ENCODE peak calls at places on chromosomes 1 and 21, in six cellular contexts. T is IMR-90, I is H1, Q is neuronal stem cell, S is H9, Y is mesenchymal stem cell. C is an unnamed sample.

GRCh38 chr1:11281518-11282331 is 8.7 kb downstream of the UBIAD1 start:
- DNase-seq in T (peak; percentile 98), I (no peak), Q (no peak), S (no peak), Y (no peak), C (no peak)

GRCh38 chr1:235741294-235741693 is 91.7 kb upstream of the GNG4 start:
- DNase-seq in T (peak; percentile 87), I (no peak), Q (no peak), S (no peak), Y (peak; percentile 62), C (peak; percentile 71)

GRCh38 chr1:7218210-7218832 is 433.1 kb downstream of the CAMTA1 start:
- DNase-seq in T (peak; percentile 63), I (peak; percentile 78), Q (peak; percentile 46), S (peak; percentile 60), Y (peak; percentile 54), C (peak; percentile 14)

GRCh38 chr21:43194303-43195130 is 25.7 kb downstream of the CRYAA start:
- DNase-seq in T (no peak), I (no peak), Q (no peak), S (peak; percentile 17), Y (peak; percentile 3), C (no peak)

GRCh38 chr1:47593001-47593568 is 155.2 kb downstream of the FOXD2 start:
- DNase-seq in T (no peak), I (peak; percentile 70), Q (no peak), S (no peak), Y (no peak), C (no peak)

GRCh38 chr1:212178830-212179370 is 106.3 kb upstream of the PPP2R5A start:
- DNase-seq in T (peak; percentile 7), I (no peak), Q (no peak), S (no peak), Y (no peak), C (peak; percentile 54)

GRCh38 chr1:21909787-21910503 is 27.2 kb downstream of the HSPG2 start:
- DNase-seq in T (peak; percentile 60), I (no peak), Q (peak; percentile 47), S (no peak), Y (peak; percentile 61), C (no peak)

GRCh38 chr21:37607081-37607480 is 240.5 kb downstream of the DYRK1A start:
- DNase-seq in T (no peak), I (no peak), Q (no peak), S (no peak), Y (no peak), C (peak; percentile 63)

GRCh38 chr1:3468236-3469103 is 14.0 kb downstream of the ARHGEF16 start:
- DNase-seq in T (no peak), I (no peak), Q (no peak), S (no peak), Y (no peak), C (peak; percentile 81)

GRCh38 chr1:243939167-243939848 is 89.3 kb upstream of the AKT3 start:
- DNase-seq in T (peak; percentile 65), I (peak; percentile 33), Q (no peak), S (no peak), Y (no peak), C (no peak)

GRCh38 chr21:22710725-22711124 is 1712.5 kb downstream of the NCAM2 start:
- DNase-seq in T (no peak), I (no peak), Q (no peak), S (no peak), Y (no peak), C (no peak)

GRCh38 chr1:27349784-27350672 is 8.2 kb downstream of the SYTL1 start:
- DNase-seq in T (peak; percentile 60), I (peak; percentile 83), Q (peak; percentile 60), S (peak; percentile 87), Y (peak; percentile 68), C (peak; percentile 50)

GRCh38 chr1:30907641-30908445 is 715 bp downstream of the SDC3 start:
- DNase-seq in T (no peak), I (no peak), Q (no peak), S (peak; percentile 22), Y (no peak), C (no peak)

GRCh38 chr1:232033285-232033684 is 406.7 kb downstream of the DISC1 start:
- DNase-seq in T (no peak), I (peak; percentile 40), Q (no peak), S (no peak), Y (peak; percentile 18), C (no peak)

GRCh38 chr1:82064701-82065100 is 264.0 kb downstream of the ADGRL2 start:
- DNase-seq in T (no peak), I (no peak), Q (no peak), S (no peak), Y (no peak), C (no peak)

GRCh38 chr1:155859881-155860841 is 794 bp downstream of the SYT11 start:
- DNase-seq in T (peak; percentile 84), I (peak; percentile 71), Q (peak; percentile 88), S (peak; percentile 37), Y (peak; percentile 68), C (peak; percentile 26)

GRCh38 chr1:94120591-94120901 is 402 bp downstream of the ABCA4 start:
- DNase-seq in T (no peak), I (no peak), Q (no peak), S (no peak), Y (no peak), C (no peak)

GRCh38 chr1:243597383-243597782 is 252.7 kb downstream of the AKT3 start:
- DNase-seq in T (peak; percentile 3), I (no peak), Q (no peak), S (no peak), Y (peak; percentile 26), C (peak; percentile 8)

GRCh38 chr1:9984253-9984652 is 12.8 kb upstream of the RBP7 start:
- DNase-seq in T (no peak), I (no peak), Q (no peak), S (no peak), Y (no peak), C (no peak)

GRCh38 chr1:147665521-147665920 is 4.8 kb downstream of the ACP6 start:
- DNase-seq in T (no peak), I (no peak), Q (no peak), S (no peak), Y (peak; percentile 14), C (no peak)

GRCh38 chr1:147292635-147293251 is 50.3 kb downstream of the CHD1L start:
- DNase-seq in T (peak; percentile 99), I (no peak), Q (no peak), S (no peak), Y (peak; percentile 98), C (peak; percentile 71)

GRCh38 chr1:158793604-158794003 is 12.6 kb upstream of the OR6N2 start:
- DNase-seq in T (no peak), I (peak; percentile 58), Q (no peak), S (peak; percentile 61), Y (no peak), C (no peak)
- H2AFZ ChIP-seq in T (no peak overlapping the region), I (no peak overlapping the region), Q (no peak overlapping the region), S (no peak overlapping the region), Y (no peak overlapping the region), C (no peak overlapping the region)

DNA sequence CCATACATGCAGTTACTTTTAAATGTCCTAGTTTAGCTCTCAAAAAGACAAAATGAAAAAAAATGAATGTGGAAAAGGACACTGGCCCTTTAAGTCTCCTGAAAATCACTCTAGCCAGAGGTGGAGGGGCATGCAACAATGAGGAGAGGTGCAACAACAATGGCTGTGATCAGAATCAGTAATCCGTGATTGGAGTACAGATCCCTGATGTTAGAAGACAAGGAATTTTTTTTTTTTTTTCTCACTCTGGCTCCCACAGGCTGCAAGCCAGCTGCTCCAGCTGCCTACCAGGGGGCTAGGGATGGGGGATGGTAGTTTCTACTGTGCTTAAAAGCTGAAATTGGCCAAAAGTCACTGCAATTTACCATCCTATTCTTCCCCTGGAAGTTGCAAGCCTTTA is 54.5 kb downstream of the STYXL2 start:
- DNase-seq in T (no peak), I (no peak), Q (no peak), S (no peak), Y (no peak), C (no peak)
- H2BK120ac ChIP-seq in T (no peak overlapping the region), I (no peak overlapping the region), Q (no peak overlapping the region), S (no peak overlapping the region), Y (no peak overlapping the region), C (no peak overlapping the region)

DNA sequence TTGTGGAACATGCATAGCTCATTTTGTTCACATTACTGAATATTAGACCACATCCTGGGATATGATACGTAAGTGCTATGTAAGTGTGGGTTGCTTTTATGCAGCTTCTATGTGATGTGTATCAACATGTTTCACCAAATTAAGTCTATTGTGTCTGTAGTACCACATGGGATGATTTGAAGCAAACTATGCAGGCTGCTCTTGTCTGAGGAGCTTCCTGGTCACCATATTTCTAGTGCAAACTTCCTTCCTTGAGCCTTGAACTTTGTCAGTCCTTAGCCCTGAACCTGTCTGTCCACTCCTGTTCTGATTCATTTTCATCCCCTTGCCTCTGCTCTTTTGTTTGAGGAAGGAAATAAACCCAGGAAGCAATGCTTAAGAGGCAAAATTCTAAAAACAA is 117.6 kb upstream of the VANGL1 start:
- DNase-seq in T (no peak), I (no peak), Q (no peak), S (no peak), Y (no peak), C (peak; percentile 33)
- H3K4me1 ChIP-seq in T (no peaks in the 10 kb centered on the region), I (no peaks in the 10 kb centered on the region), Q (no peaks in the 10 kb centered on the region), S (peaks cover 6% of the 10 kb centered on the region), Y (peaks cover 6% of the 10 kb centered on the region), C (no peaks in the 10 kb centered on the region)

DNA sequence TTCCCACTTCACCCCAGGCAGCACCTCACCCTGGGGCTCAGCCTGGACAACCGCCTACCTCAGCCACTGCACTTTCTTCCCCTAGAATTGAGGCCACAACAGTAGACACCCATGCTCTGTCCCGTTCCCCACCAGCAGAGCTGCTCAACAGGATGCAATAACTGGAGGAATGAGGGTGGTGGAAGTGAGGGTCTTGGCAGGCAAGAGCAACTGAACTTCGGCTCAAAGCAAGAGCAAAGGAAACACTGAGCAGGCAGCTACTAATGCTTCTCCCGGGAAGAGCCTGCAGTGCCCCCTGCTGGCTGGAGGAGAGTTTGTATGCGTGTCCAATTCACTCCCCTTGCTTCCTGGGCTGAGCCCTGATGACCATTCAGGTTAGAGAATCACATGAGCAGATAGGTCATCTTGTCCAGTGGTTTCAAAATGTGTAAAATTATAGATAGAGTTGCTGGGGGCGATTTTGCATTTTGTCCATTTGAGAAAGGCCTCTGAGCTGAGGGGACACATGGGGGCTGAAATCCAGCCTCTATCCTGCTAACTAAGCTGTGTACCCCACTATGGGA is 13.9 kb downstream of the NT5C1A start:
- DNase-seq in T (peak; percentile 57), I (peak; percentile 82), Q (peak; percentile 75), S (peak; percentile 85), Y (peak; percentile 73), C (peak; percentile 80)
- H2AFZ ChIP-seq in T (peak overlapping the region; percentile 87), I (peak overlapping the region; percentile 100), Q (peak overlapping the region; percentile 85), S (no peak overlapping the region), Y (peak overlapping the region; percentile 80), C (peak overlapping the region; percentile 64)

GRCh38 chr1:86906419-86906818 is 7.5 kb downstream of the SELENOF start:
- DNase-seq in T (no peak), I (no peak), Q (no peak), S (no peak), Y (peak; percentile 14), C (no peak)
- H2BK120ac ChIP-seq in T (no peak overlapping the region), I (no peak overlapping the region), Q (no peak overlapping the region), S (no peak overlapping the region), Y (no peak overlapping the region), C (no peak overlapping the region)

DNA sequence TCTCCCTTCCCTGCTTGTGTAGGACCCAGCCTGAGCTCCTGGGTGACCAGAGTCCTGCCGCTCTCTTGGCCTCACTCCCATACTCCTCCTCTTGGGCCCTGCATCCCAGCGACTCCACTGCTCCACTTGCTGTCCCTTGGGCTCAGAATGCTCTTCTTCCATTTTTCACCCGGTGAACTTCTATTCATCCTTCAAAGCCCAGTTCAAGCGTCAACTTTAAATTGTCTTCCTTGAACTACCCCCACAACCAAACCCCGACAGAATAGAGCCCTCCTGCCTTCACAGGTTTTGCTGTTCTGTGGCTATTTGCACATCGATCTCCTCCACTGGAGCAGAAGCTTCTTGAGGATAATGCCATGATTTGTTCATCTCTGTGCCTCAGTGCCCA is 215.4 kb upstream of the EDN2 start:
- DNase-seq in T (no peak), I (no peak), Q (no peak), S (no peak), Y (no peak), C (no peak)
- H3K4me1 ChIP-seq in T (no peaks in the 10 kb centered on the region), I (no peaks in the 10 kb centered on the region), Q (no peaks in the 10 kb centered on the region), S (no peaks in the 10 kb centered on the region), Y (peaks cover 2% of the 10 kb centered on the region), C (no peaks in the 10 kb centered on the region)